ENCODE peak calls at places on chromosomes 7 and 10, in ten cellular contexts. G, V, K, N, W, T, R, L, A and Y are unnamed samples. For H3K4me1, the result is how much of the 10 kb centered on the place peaks cover.

GRCh38 chr7:234712-235553 is 42.6 kb downstream of the FAM20C start:
- DNase-seq in G (no peak), V (no peak), K (peak), N (peak), W (peak), T (no peak), R (peak), L (no peak), A (peak), Y (no peak)

GRCh38 chr10:97534746-97535367 is 36.1 kb downstream of the UBTD1 start:
- DNase-seq in G (peak), V (no peak), K (no peak), N (no peak), W (no peak), T (no peak), R (no peak), L (peak), A (no peak), Y (no peak)

GRCh38 chr10:6973904-6974303 is 393.8 kb upstream of the PRKCQ start:
- DNase-seq in G (no peak), V (no peak), K (no peak), N (no peak), W (no peak), T (no peak), R (no peak), L (peak), A (no peak), Y (no peak)

GRCh38 chr7:23672033-23672432 is 8.0 kb upstream of the FAM221A start:
- DNase-seq in G (no peak), V (no peak), K (no peak), N (no peak), W (no peak), T (no peak), R (no peak), L (no peak), A (no peak), Y (no peak)

GRCh38 chr7:130838738-130839137 is 104.7 kb upstream of the KLF14 start:
- DNase-seq in G (no peak), V (no peak), K (no peak), N (no peak), W (no peak), T (peak), R (no peak), L (no peak), A (no peak), Y (no peak)

GRCh38 chr10:108877130-108877529 is 1046.2 kb downstream of the XPNPEP1 start:
- DNase-seq in G (no peak), V (peak), K (no peak), N (no peak), W (no peak), T (no peak), R (no peak), L (no peak), A (no peak), Y (no peak)

GRCh38 chr7:140656548-140657515 is 15.9 kb upstream of the ADCK2 start:
- DNase-seq in G (peak), V (no peak), K (peak), N (peak), W (peak), T (no peak), R (peak), L (peak), A (peak), Y (no peak)

GRCh38 chr7:89104748-89105685 is 309.5 kb upstream of the TEX47 start:
- DNase-seq in G (no peak), V (no peak), K (no peak), N (no peak), W (no peak), T (no peak), R (no peak), L (no peak), A (no peak), Y (no peak)

GRCh38 chr10:49371967-49372366 is 23.9 kb downstream of the DRGX start:
- DNase-seq in G (no peak), V (no peak), K (peak), N (no peak), W (no peak), T (no peak), R (peak), L (no peak), A (no peak), Y (no peak)

DNA sequence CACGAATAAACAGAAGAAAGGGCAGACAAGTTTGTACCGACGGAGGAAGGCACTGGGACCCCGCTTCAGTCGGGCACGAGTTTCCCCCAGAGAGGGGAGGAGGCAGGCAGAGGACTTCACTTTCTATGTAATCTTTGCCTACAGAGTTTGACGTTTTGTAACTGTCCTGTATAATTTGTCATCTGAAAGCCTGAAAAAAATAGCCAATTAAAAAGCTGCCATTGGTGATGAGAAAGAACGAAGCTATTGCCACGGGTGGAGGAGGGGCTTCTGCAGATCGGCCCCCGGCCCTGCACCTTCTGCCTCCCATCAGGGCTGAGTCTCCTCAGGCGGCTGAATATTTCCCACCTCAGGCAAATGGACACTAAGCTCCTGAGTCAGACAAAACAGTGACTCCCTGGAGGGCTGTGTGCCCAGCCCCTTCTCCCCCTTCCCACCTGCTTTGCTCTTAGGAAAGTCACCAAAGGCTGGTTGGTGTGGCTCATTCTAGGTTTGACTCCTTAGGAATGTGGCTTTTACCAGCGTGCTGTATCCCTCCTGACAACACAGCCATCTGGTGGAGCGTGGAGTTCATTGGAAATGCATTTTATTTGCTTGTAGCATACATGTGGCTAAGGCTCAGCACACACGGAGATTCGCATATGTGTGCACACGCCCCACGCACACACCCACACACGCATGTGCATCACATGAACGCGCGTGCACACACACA is 117.4 kb downstream of the VIPR2 start:
- DNase-seq in G (no peak), V (no peak), K (no peak), N (peak), W (peak), T (no peak), R (no peak), L (no peak), A (peak), Y (no peak)
- H3K4me3 ChIP-seq in G (no peak), V (no peak), K (no peak), N (no peak), W (no peak), T (no peak), R (no peak), L (no peak), A (no peak), Y (no peak)

GRCh38 chr7:76292206-76292573 is 10.3 kb upstream of the HSPB1 start:
- DNase-seq in G (no peak), V (no peak), K (no peak), N (peak), W (no peak), T (no peak), R (no peak), L (no peak), A (peak), Y (no peak)
- H3K4me1 ChIP-seq in G (under half), V (under half), K (under half), N (half or more), W (under half), T (half or more), R (half or more), L (under half), A (half or more), Y (under half)

DNA sequence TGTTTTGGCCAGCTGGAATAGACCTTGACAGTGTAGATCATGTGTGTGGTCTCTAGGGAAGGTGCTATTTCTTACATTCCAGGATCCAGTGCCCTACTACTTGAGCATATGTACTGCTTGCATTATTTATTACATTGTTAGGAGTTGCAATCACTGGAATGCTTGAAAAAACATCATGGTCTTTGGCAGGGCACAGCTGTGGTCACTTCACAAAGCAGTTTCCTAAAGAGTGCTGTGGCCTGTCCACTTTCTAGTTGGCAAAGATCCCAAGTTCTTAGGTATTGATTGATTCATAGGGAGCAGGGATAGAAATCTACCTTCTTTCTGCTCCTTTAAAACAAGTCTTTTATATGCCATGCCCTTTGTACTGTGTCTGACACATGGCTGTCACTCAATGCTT is 4.6 kb downstream of the C7orf25 start:
- DNase-seq in G (no peak), V (no peak), K (no peak), N (no peak), W (no peak), T (no peak), R (no peak), L (no peak), A (no peak), Y (no peak)
- H3K4me3 ChIP-seq in G (no peak), V (no peak), K (no peak), N (no peak), W (no peak), T (no peak), R (no peak), L (no peak), A (no peak), Y (no peak)

GRCh38 chr10:65571011-65571570 is 1354.7 kb upstream of the LRRTM3 start:
- DNase-seq in G (no peak), V (no peak), K (no peak), N (no peak), W (no peak), T (peak), R (no peak), L (no peak), A (no peak), Y (peak)
- H3K4me1 ChIP-seq in G (under half), V (under half), K (under half), N (under half), W (under half), T (under half), R (under half), L (under half), A (under half), Y (under half)

DNA sequence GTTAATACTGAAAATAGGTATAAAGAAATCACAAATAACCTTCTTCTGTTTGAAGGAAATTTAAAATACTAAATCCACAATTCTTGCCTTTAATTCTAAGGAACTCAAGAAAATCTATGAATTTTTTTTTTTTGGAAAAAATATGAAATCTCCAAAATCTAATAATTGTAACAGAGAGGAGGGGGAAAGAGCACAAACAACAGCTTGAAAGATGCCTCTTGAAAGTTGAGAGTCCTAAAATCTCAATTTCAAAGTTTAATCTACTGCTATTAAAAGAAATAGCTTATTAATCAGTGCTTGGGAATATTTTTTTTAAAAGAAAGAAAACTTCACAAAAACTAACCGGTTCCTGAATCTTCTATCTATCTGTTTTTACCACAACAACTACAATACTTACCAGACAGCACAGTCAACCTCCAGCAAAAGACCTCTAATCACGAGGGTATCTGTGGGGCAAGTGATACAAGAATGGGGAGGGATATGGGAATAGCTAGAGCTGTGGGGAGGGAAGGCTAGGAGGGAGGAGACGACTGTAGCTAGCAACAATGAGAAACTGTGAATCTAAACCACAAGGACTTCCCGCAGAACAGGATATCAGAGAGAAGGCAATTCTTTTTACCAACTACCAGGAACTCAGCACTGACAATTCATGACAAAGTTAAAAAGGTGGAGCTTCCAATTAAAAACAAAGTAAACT is at the start of gene USP54:
- DNase-seq in G (peak), V (peak), K (no peak), N (no peak), W (no peak), T (peak), R (no peak), L (peak), A (no peak), Y (no peak)
- H3K4me3 ChIP-seq in G (peak), V (peak), K (no peak), N (no peak), W (peak), T (peak), R (no peak), L (peak), A (no peak), Y (no peak)

DNA sequence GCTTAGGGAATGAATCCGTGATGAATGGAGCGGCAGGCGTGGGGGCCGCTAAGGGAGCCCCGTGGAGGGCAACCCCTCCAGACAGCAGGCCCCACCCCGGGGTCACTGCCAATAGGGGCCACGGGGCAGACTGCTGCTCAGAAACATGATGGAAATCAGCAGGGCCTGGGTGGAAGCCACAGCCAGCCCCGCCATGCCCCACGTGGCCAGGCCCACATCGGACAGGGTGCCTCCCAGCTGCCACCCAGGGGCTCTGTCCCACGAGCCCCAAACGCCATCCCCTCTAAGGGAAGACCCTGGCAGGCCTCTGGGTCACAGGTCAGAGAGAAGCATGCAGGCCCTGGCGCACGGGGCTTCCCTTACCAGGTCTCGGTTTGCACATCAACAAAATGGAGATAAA is 28.4 kb downstream of the TNRC18 start:
- DNase-seq in G (no peak), V (no peak), K (no peak), N (no peak), W (no peak), T (no peak), R (no peak), L (no peak), A (no peak), Y (no peak)
- H3K4me1 ChIP-seq in G (under half), V (under half), K (under half), N (half or more), W (under half), T (under half), R (half or more), L (under half), A (half or more), Y (under half)

GRCh38 chr10:132987671-132988571 is 45.6 kb upstream of the CFAP46 start:
- DNase-seq in G (no peak), V (no peak), K (peak), N (no peak), W (no peak), T (no peak), R (no peak), L (no peak), A (no peak), Y (no peak)
- H3K4me3 ChIP-seq in G (no peak), V (no peak), K (no peak), N (no peak), W (no peak), T (no peak), R (no peak), L (no peak), A (no peak), Y (no peak)